ENCODE peak calls at places on chromosomes 11 and 22, in four cellular contexts. A, W, E and X are unnamed samples. For H3K36me3, the result is how much of the 10 kb centered on the place peaks cover.

GRCh38 chr11:14336507-14337503 is 22.2 kb downstream of the RRAS2 start:
- DNase-seq in A (no peak), E (peak), W (no peak), X (peak)

GRCh38 chr11:15159085-15159484 is 44.4 kb downstream of the INSC start:
- DNase-seq in A (no peak), E (no peak), W (no peak), X (no peak)

GRCh38 chr11:82046778-82047177 is 686.9 kb downstream of the FAM181B start:
- DNase-seq in E (no peak), A (no peak), W (no peak), X (no peak)

GRCh38 chr11:61377461-61378160 is 14.8 kb upstream of the TMEM216 start:
- DNase-seq in W (no peak), E (no peak), A (no peak), X (no peak)

GRCh38 chr22:45105281-45105700 is 58.4 kb upstream of the NUP50 start:
- DNase-seq in W (no peak), E (peak), A (no peak), X (no peak)

GRCh38 chr11:86625981-86626380 is 46.4 kb downstream of the ME3 start:
- DNase-seq in A (no peak), W (no peak), E (no peak), X (no peak)

GRCh38 chr22:44337658-44338004 is 24.9 kb upstream of the SHISAL1 start:
- DNase-seq in A (no peak), E (no peak), W (no peak), X (no peak)

GRCh38 chr22:40511604-40512003 is 124.9 kb downstream of the MRTFA start:
- DNase-seq in W (peak), E (no peak), A (no peak), X (no peak)

GRCh38 chr11:63931876-63932275 is 6.9 kb upstream of the NAA40 start:
- DNase-seq in E (no peak), A (no peak), W (no peak), X (no peak)

GRCh38 chr11:18393581-18394299 is 623 bp upstream of the LDHA start:
- DNase-seq in A (peak), E (no peak), W (peak), X (no peak)

GRCh38 chr11:61023086-61024035 is 51.9 kb downstream of the CD6 start:
- DNase-seq in W (no peak), E (no peak), A (no peak), X (no peak)

GRCh38 chr11:45209904-45210699 is 63.7 kb downstream of the PRDM11 start:
- DNase-seq in E (no peak), W (no peak), A (peak), X (no peak)

GRCh38 chr11:76806608-76807205 is 23.6 kb downstream of the TSKU start:
- DNase-seq in E (no peak), W (no peak), A (no peak), X (no peak)

GRCh38 chr11:9735236-9735635 is 71.4 kb downstream of the SWAP70 start:
- DNase-seq in E (no peak), W (no peak), A (no peak), X (no peak)

GRCh38 chr11:9735919-9736318 is 72.0 kb downstream of the SWAP70 start:
- DNase-seq in E (no peak), A (no peak), W (no peak), X (no peak)

GRCh38 chr11:9738126-9738525 is 74.2 kb downstream of the SWAP70 start:
- DNase-seq in A (peak), W (peak), E (no peak), X (no peak)

GRCh38 chr11:9738700-9739099 is 74.8 kb downstream of the SWAP70 start:
- DNase-seq in A (no peak), E (no peak), W (no peak), X (no peak)

DNA sequence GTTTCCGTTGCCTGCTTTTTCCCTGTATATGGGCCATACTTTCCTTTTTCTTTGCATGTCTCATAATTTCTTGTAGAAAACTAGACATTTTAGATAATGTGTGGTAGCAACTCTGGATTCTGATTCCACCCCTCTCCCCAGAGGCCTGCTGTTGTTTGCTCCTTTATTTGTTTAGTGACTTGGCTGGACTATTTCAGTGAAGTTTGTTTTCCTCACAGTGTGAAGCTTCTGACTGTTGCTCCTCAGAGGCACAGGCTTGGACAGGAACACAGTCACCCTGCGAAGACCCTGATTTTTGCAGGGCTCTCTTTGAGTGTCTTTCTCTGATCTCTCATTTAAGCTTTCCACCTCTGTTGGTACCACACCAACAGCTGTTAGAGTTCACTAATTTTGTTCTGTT is 72.5 kb downstream of the SWAP70 start:
- DNase-seq in W (no peak), E (peak), A (no peak), X (no peak)
- H3K27ac ChIP-seq in W (no peak), E (peak), A (peak), X (no peak)

GRCh38 chr22:24845036-24845918 is 39.3 kb downstream of the SGSM1 start:
- DNase-seq in E (no peak), A (no peak), W (no peak), X (no peak)
- H3K36me3 ChIP-seq in E (under half), A (under half), W (under half), X (under half)

DNA sequence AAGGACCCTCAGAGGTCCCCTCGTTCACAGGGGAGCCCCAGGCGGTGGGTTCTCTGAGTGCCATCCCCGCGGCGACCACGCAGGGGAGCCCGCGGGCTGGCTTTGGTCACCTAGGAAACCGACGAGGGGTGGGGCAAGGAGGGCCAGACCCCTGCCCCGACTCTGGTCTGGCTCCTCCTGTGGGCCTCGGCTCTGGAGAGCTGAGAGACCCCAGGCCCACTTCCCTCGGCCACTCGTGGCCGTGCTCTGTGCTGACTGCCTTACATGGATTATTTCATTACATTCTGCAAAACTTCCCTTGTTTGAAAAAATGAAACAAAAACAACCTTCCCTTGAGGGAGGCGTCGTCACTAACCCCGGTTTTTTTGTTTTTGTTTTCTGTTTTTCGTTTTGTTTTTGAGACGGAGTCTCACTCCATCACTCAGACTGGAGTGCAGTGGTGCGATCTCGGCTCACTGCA is 15.2 kb upstream of the CYTH4 start:
- DNase-seq in E (no peak), A (peak), W (no peak), X (peak)
- H3K27ac ChIP-seq in E (no peak), A (peak), W (no peak), X (no peak)

DNA sequence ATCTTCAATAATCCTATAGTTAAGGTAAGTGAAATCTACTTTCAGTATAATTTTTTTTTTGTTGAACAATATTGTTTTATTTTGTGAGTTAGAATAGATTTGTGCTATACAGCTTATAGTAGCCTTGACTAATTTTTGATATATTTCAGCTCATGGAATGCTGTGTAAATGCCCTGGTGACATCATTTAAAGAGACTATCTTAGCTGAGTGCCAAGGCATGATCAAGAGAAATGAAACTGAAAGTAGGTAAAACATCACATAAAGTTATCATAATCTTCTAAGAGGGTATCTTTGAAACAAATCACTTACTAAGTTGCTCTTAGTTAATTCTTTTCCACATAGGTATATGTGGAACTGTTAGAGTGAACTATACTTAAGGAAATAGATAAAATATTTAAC is 51.4 kb upstream of the ACAT1 start:
- DNase-seq in A (no peak), W (no peak), E (no peak), X (no peak)
- H3K36me3 ChIP-seq in A (under half), W (under half), E (under half), X (under half)

DNA sequence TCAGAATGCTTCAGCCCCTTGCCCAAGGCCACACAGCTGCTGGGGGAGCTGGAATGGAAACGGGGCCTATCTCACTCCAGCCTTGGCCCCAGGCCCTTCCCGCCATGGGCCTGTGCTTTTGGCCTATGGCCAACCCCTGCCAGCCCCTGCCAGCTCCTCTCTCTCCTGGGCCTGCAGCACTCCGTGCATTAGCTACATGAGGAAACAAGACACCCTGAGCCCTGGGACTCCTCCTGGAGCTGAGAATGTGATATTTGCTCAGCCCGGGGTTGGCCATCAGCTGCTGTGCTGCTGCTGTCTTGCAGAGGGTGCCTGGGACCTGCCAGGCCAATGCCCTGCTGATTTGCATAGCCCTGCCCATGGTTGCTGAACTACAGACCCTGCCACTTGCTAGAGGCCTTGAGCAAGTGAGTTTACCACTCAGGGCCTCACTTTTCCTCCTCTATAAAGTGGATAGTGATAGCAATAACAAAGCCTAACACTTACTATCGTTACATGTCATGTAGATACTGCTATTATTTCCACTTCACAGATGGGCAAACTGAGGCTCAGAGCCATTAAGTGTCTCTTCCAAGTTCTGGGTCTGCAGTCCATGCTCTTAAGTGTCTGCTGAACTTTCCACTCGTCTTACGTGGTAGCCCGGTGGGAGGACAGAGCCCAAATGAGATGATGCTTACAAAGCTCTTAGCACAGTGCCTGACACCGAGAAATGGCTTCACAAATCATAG is 99.6 kb downstream of the KIAA1671 start:
- DNase-seq in W (peak), E (peak), A (no peak), X (no peak)
- H3K27ac ChIP-seq in W (peak), E (peak), A (no peak), X (no peak)

GRCh38 chr11:102216433-102217163 is 100.7 kb upstream of the BIRC3 start:
- DNase-seq in W (no peak), E (no peak), A (no peak), X (no peak)
- H3K36me3 ChIP-seq in W (under half), E (under half), A (under half), X (half or more)

DNA sequence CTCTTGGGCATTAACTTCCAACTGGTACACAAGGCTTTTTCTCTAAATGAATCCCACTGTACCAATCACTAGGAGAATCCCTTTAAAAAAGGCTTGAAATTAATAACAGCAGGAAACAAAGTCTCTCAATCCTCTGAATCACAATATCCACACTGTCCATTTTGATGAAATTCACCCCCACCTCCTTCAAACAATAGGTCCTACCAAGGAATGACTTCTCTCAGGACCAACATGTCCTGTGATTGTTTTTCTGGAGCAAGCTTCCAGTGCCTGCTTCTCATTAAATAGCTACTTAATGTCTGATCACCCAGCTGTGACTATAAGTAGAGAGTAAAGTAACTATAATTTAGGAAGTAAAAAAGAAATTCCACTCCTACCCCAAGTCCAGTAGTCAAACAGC is 13.1 kb downstream of the NUMA1 start:
- DNase-seq in A (no peak), E (no peak), W (no peak), X (no peak)
- H3K27ac ChIP-seq in A (peak), E (no peak), W (no peak), X (no peak)

DNA sequence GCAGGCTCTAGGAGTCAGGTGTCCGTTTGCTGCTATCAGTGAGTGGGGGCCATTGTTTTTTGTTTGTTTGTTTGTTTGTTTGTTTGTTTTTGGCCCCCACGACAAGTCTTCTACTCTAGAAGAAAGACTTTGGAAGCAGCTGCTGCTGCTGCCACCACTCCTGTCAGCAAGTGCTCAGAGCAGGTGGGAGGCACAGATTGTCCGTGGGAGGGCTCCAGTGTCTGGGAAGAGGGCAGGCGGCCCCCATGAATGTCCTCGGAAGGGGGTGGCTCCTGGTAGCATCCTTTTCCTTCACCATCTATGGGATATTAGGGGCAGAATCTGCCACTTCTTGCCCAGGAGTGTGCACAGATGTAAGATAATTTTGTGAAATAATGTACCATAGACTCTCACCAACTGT is 37.8 kb upstream of the YWHAH start:
- DNase-seq in W (no peak), A (no peak), E (no peak), X (no peak)
- H3K36me3 ChIP-seq in W (under half), A (under half), E (under half), X (under half)

GRCh38 chr22:39501644-39502108 is 414 bp upstream of the MIEF1 start:
- DNase-seq in W (no peak), A (no peak), E (no peak), X (no peak)
- H3K27ac ChIP-seq in W (peak), A (peak), E (peak), X (peak)